ENCODE peak calls at places on chromosome 17, in four cellular contexts. N is A549, M is tibial artery, Y is NT2/D1. B is an unnamed sample.

GRCh38 chr17:36132421-36132831 is 28.8 kb downstream of the CCL4 start:
- DNase-seq in N (no peak), M (no peak), Y (no peak), B (no peak)

GRCh38 chr17:79413591-79413990 is 197.3 kb downstream of the RBFOX3 start:
- DNase-seq in N (no peak), M (no peak), Y (no peak), B (no peak)

GRCh38 chr17:67256075-67256732 is 11.2 kb upstream of the HELZ start:
- DNase-seq in N (no peak), M (no peak), Y (no peak), B (no peak)

GRCh38 chr17:48583708-48584582 is 5.8 kb upstream of the HOXB4 start:
- DNase-seq in N (no peak), M (no peak), Y (no peak), B (no peak)

GRCh38 chr17:42276359-42276608 is at the start of gene STAT5B:
- DNase-seq in N (peak; percentile 58), M (peak; percentile 62), Y (no peak), B (peak; percentile 73)

GRCh38 chr17:80603380-80603779 is 58.7 kb downstream of the RPTOR start:
- DNase-seq in N (no peak), M (no peak), Y (no peak), B (no peak)

GRCh38 chr17:19750835-19751234 is 2.7 kb upstream of the ALDH3A1 start:
- DNase-seq in N (peak; percentile 55), M (no peak), Y (no peak), B (no peak)

GRCh38 chr17:19431691-19432090 is 20.7 kb downstream of the RNF112 start:
- DNase-seq in N (no peak), M (no peak), Y (no peak), B (no peak)

GRCh38 chr17:13311301-13311700 is 290.4 kb downstream of the HS3ST3A1 start:
- DNase-seq in N (no peak), M (no peak), Y (no peak), B (no peak)

GRCh38 chr17:973053-973452 is 6.5 kb downstream of the NXN start:
- DNase-seq in N (no peak), M (no peak), Y (no peak), B (no peak)

GRCh38 chr17:43634681-43635125 is 27.0 kb downstream of the MEOX1 start:
- DNase-seq in N (no peak), M (no peak), Y (no peak), B (no peak)

GRCh38 chr17:82613283-82614094 is 34.8 kb downstream of the WDR45B start:
- DNase-seq in N (no peak), M (no peak), Y (no peak), B (no peak)

GRCh38 chr17:81514735-81515529 is 2.3 kb upstream of the ACTG1 start:
- DNase-seq in N (peak; percentile 86), M (peak; percentile 87), Y (peak; percentile 52), B (peak; percentile 35)

GRCh38 chr17:59425085-59425901 is 93.8 kb downstream of the YPEL2 start:
- DNase-seq in N (no peak), M (peak; percentile 43), Y (no peak), B (no peak)

GRCh38 chr17:38705803-38706624 is 941 bp downstream of the MLLT6 start:
- DNase-seq in N (peak; percentile 56), M (peak; percentile 73), Y (no peak), B (peak; percentile 15)

DNA sequence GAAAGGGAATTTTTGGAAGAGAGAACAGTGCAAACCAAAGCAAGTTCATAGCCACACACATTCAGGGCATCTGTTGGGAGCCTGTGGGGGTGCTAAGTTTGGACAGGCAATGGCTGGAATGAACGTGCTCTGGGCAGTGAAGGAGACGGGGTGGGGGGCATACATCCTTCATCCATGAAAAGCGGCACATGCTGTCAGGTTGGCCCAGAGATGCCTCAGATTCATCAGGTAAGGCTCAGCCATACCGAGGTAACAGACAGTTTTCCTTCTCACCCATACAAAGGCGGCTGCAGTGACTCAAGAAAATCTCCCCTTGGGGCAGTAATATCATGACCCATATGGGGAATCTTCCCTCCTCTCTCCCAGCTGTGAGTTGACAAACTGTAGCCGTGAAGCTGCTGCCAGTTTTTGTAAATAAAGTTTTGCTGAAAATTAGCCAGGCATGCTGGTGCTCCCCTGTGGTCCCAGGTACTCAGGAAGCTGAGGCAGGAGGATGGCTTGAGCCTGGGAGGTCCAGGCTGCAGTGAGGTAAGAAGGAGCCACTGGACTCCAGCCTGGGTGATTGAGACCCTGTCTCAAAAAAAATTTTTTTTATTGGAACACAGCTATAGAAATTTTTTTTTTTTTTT is 9.2 kb upstream of the UBALD2 start:
- DNase-seq in N (no peak), M (peak; percentile 5), Y (no peak), B (no peak)
- H3K9me3 ChIP-seq in N (no peaks in the 10 kb centered on the region), M (no peaks in the 10 kb centered on the region), Y (no peaks in the 10 kb centered on the region), B (no peaks in the 10 kb centered on the region)

GRCh38 chr17:55783684-55784245 is 32.9 kb downstream of the PCTP start:
- DNase-seq in N (no peak), M (peak; percentile 87), Y (no peak), B (no peak)
- H3K4me1 ChIP-seq in N (no peaks in the 10 kb centered on the region), M (no peaks in the 10 kb centered on the region), Y (no peaks in the 10 kb centered on the region), B (no peaks in the 10 kb centered on the region)

DNA sequence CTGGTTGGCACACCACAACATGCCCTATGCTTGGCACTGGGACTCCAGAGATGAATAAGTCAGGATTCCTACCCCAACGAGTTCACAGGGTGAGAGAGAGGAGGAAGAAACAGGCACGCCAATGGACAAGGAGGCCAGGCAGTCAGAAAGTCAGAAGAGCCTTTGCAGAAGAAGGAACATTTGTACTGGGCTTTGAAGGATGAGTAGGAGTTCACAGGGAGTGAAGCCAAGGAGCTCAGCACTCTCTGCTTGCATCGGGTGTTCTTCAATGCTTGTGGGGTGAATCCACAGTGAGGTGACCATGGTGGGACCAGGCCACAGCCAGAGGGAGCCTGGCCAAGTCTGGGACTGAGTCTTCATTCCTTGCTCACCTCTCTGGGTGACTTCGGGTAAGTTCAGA is 47.5 kb downstream of the AIPL1 start:
- DNase-seq in N (no peak), M (no peak), Y (no peak), B (no peak)
- H3K9me3 ChIP-seq in N (no peaks in the 10 kb centered on the region), M (no peaks in the 10 kb centered on the region), Y (no peaks in the 10 kb centered on the region), B (no peaks in the 10 kb centered on the region)

GRCh38 chr17:56976941-56977570 is 875 bp upstream of the SCPEP1 start:
- DNase-seq in N (no peak), M (no peak), Y (no peak), B (no peak)
- H3K4me1 ChIP-seq in N (peaks cover 11% of the 10 kb centered on the region), M (no peaks in the 10 kb centered on the region), Y (peaks cover 3% of the 10 kb centered on the region), B (peaks cover 10% of the 10 kb centered on the region)

GRCh38 chr17:74045608-74046007 is 157.9 kb upstream of the RPL38 start:
- DNase-seq in N (peak; percentile 22), M (no peak), Y (no peak), B (no peak)

GRCh38 chr17:74040729-74041128 is 162.7 kb upstream of the RPL38 start:
- DNase-seq in N (no peak), M (no peak), Y (no peak), B (no peak)

GRCh38 chr17:74042744-74043486 is 160.6 kb upstream of the RPL38 start:
- DNase-seq in N (peak; percentile 85), M (peak; percentile 54), Y (no peak), B (no peak)

GRCh38 chr17:74042241-74042640 is 161.2 kb upstream of the RPL38 start:
- DNase-seq in N (no peak), M (no peak), Y (no peak), B (no peak)

GRCh38 chr17:74043976-74044375 is 159.5 kb upstream of the RPL38 start:
- DNase-seq in N (no peak), M (no peak), Y (no peak), B (no peak)
- H3K9me3 ChIP-seq in N (no peaks in the 10 kb centered on the region), M (no peaks in the 10 kb centered on the region), Y (no peaks in the 10 kb centered on the region), B (no peaks in the 10 kb centered on the region)

DNA sequence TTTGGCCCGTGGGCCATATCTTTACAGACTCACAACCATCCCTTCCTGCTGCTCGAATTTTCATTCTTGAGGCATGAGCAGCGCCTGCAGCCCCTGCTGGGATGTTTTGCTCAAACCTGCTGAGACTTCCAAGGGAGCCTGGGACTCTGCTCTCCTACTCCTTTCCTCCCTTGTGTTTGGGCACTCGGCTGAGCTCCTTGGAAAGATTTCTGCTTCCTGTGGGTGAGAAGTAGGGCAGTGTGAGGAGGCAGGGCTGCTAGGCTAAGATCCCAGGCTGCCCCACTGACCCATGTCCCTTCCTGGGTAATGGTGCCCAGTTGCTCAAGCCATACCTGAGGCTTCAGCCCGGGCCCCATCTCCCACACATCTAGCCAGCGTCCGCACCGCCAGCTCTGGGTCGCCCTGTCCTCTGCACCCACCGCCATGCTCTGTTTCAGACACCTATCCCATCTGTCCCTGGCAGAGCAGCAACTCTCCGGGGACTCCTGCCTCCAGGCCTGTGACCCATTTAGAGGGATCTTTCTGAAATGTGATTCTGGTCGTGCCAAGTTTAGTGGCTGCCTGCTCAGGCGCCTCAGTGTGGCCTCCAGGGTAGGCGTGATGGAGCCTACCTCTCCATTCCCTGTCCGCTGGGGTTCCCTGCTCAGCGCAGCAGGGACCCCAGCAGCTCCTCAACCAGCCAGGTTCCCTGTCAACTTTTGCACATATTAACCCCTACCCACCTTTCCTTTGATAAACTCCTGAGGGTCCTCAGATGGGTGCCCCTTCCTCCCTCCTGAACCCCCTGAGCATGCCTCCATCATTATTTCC is 190.1 kb downstream of the CCDC182 start:
- DNase-seq in N (no peak), M (no peak), Y (no peak), B (no peak)
- H3K4me1 ChIP-seq in N (peaks cover 21% of the 10 kb centered on the region), M (peaks cover 11% of the 10 kb centered on the region), Y (peaks cover 35% of the 10 kb centered on the region), B (peaks cover 19% of the 10 kb centered on the region)

DNA sequence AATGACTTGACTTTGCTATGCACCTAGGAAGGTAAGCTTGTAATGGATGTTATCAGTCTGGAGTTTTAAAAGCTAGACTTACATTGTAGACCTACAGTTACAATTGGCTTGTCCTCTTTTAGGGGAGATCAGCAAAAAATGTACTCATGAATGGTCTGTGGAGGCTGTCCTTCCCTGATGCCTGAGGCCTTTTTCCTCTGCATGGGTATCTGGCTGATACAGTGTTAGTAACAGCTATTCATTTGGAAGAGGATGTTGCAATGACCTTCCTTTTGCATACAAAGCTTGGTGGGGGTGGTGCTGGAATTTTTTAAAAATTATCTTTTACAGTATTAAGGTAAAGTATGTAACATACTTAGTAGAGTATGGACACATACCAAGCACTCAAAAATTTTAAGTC is 525.5 kb downstream of the KIF2B start:
- DNase-seq in N (no peak), M (no peak), Y (no peak), B (no peak)
- H3K9me3 ChIP-seq in N (peaks cover 2% of the 10 kb centered on the region), M (no peaks in the 10 kb centered on the region), Y (peaks cover 21% of the 10 kb centered on the region), B (peaks cover 5% of the 10 kb centered on the region)

GRCh38 chr17:40337351-40337750 is 27.2 kb downstream of the GJD3 start:
- DNase-seq in N (no peak), M (no peak), Y (no peak), B (no peak)

GRCh38 chr17:40338058-40338457 is 26.5 kb downstream of the GJD3 start:
- DNase-seq in N (no peak), M (no peak), Y (no peak), B (no peak)

GRCh38 chr17:40339068-40339699 is 25.4 kb downstream of the GJD3 start:
- DNase-seq in N (no peak), M (no peak), Y (no peak), B (no peak)

GRCh38 chr17:40333781-40334453 is 24.9 kb downstream of the RARA start:
- DNase-seq in N (no peak), M (no peak), Y (no peak), B (no peak)

DNA sequence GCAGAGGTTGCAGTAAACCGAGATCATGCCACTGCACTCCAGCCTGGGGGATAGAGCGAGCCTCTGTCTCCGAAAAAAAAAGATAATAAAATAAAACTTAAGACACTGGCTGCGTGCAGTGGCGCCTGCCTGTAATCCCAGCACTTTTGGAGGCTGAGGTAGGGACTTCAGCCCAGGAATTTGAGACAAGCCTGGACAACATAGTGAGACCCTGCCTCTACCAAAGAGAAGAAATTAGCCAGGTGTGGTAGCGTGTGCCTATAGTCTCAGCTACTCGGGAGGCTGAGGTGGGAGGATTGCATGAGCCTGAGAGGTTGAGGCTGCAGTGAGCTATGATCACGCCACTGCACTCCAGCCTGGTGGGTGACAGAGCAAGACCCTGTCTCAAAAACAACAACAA is 26.6 kb downstream of the RARA start:
- DNase-seq in N (no peak), M (no peak), Y (no peak), B (no peak)
- H3K4me1 ChIP-seq in N (peaks cover 64% of the 10 kb centered on the region), M (peaks cover 75% of the 10 kb centered on the region), Y (peaks cover 12% of the 10 kb centered on the region), B (peaks cover 36% of the 10 kb centered on the region)

GRCh38 chr17:16617481-16618060 is 36.1 kb downstream of the ZNF624 start:
- DNase-seq in N (no peak), M (no peak), Y (no peak), B (no peak)
- H3K9me3 ChIP-seq in N (peaks cover 97% of the 10 kb centered on the region), M (peaks cover 68% of the 10 kb centered on the region), Y (peaks cover 56% of the 10 kb centered on the region), B (peaks cover 55% of the 10 kb centered on the region)